ENCODE peak calls at places on chromosome 13, in five cellular contexts. B is HepG2, D is lower lobe of right lung, J is adrenal gland, T is astrocyte. H is an unnamed sample.

GRCh38 chr13:27037171-27037570 is 134.4 kb downstream of the USP12 start:
- DNase-seq in J (no peak), B (no peak), T (no peak), D (no peak), H (no peak)

GRCh38 chr13:65926750-65927171 is 1303.4 kb downstream of the PCDH9 start:
- DNase-seq in T (no peak), B (peak; percentile 2), J (no peak), D (no peak), H (no peak)

GRCh38 chr13:73702419-73703071 is 431.7 kb downstream of the KLF12 start:
- DNase-seq in B (no peak), D (no peak), J (no peak), T (no peak), H (no peak)

GRCh38 chr13:105655046-105655445 is 880.4 kb downstream of the EFNB2 start:
- DNase-seq in D (no peak), T (peak; percentile 79), J (no peak), B (no peak), H (peak; percentile 14)

GRCh38 chr13:90721937-90722336 is 625.5 kb upstream of the MIR17HG start:
- DNase-seq in J (no peak), B (no peak), D (no peak), T (no peak), H (no peak)

GRCh38 chr13:48595330-48596127 is 58.2 kb upstream of the CYSLTR2 start:
- DNase-seq in B (peak; percentile 79), D (no peak), T (peak; percentile 51), J (peak; percentile 76), H (peak; percentile 37)

GRCh38 chr13:110799246-110800236 is 86.0 kb downstream of the ING1 start:
- DNase-seq in J (peak; percentile 40), D (no peak), T (peak; percentile 82), B (no peak), H (peak; percentile 69)

GRCh38 chr13:51821666-51822065 is 17.7 kb upstream of the DHRS12 start:
- DNase-seq in J (no peak), D (no peak), B (no peak), T (no peak), H (no peak)

GRCh38 chr13:36357692-36358091 is 11.5 kb upstream of the SPART start:
- DNase-seq in J (no peak), B (no peak), T (peak; percentile 80), D (no peak), H (no peak)

GRCh38 chr13:90416938-90417337 is 930.5 kb upstream of the MIR17HG start:
- DNase-seq in J (no peak), D (no peak), T (peak; percentile 46), B (no peak), H (no peak)

GRCh38 chr13:112760440-112760839 is 70.6 kb downstream of the ATP11A start:
- DNase-seq in D (no peak), J (no peak), B (no peak), T (peak; percentile 37), H (no peak)
- TF ChIP-seq CTCF in D (no peak), J (no peak), B (no peak), T (no peak), H (no peak)

DNA sequence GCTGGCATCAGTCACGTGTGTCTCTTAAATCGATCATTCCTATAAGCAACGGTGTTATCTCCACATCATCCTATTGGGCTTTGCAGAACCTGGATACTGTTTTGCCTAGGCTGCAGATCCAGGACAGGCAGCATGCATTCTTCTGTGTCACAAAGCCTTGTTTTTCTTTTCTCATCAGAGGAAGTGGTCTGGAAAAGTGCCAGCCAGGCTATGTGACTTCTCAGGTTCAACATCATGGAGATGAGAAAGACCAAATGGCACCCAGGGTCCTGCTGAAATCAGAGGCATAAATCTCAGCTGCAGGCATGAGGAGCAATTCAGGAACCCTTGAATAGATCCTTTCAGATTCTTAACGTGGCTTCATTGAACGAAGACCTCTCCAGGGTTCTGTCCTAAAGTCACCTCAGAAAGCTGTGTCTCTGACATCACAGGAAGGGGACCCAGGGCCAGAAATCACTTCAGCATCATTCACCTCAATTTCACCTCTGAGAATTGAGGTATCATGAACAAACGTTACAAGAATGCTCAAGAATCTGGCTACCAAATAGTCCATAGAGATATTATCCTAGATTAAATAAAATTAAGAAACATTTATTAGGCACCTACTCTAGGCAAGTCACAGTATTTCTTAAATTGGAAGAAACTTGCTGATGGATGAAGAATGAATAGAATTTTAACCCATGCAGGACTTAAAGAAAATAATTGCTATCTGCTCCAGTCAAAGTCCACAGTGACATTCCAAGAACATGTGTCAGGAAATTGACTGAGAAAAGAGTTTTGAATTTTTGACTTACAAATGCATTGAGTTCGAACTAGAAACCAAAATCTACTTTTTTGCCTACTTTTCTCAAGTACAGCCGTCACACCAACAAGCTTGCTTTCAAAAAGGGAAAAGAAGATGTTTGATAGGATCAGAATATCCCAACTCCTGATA is 124.1 kb downstream of the COG6 start:
- DNase-seq in J (no peak), D (no peak), B (no peak), T (peak; percentile 47), H (no peak)
- H3K4me3 ChIP-seq in J (no peak overlapping the region), D (no peak overlapping the region), B (no peak overlapping the region), T (no peak overlapping the region), H (no peak overlapping the region)

GRCh38 chr13:96822900-96823299 is 171.4 kb downstream of the OXGR1 start:
- DNase-seq in J (no peak), T (no peak), B (peak; percentile 50), D (no peak), H (no peak)
- TF ChIP-seq CTCF in J (no peak), T (no peak), B (peak; percentile 83), D (peak; percentile 33), H (no peak)

GRCh38 chr13:98478134-98479129 is 98.5 kb downstream of the STK24 start:
- DNase-seq in J (no peak), T (peak; percentile 84), B (no peak), D (no peak), H (no peak)

GRCh38 chr13:98474761-98475160 is 102.1 kb downstream of the STK24 start:
- DNase-seq in B (no peak), T (no peak), J (no peak), D (no peak), H (no peak)

GRCh38 chr13:98476106-98476505 is 100.8 kb downstream of the STK24 start:
- DNase-seq in T (no peak), B (no peak), D (no peak), J (no peak), H (no peak)

GRCh38 chr13:98475521-98475920 is 101.4 kb downstream of the STK24 start:
- DNase-seq in J (no peak), B (no peak), T (no peak), D (peak; percentile 75), H (no peak)

DNA sequence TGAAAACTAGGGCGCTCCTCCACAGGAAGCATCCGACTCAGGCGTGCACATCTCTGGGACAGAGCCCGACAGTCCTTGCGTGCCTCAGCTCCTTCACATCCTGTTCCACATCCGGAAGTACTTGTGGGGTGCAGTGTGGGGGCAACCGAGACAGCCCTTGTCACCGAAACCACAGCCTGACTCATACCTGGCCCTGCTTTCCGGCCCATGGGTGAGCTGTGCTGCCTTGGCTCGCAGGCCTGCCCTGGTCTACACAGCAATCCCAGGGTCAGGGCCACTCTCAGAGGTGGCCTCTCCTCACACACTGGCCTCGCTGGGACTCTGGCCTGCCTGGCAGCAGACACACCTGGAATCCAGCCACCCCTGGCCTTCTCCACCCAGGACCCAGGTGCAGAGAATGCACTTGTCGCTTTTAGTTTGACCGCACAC is 100.4 kb downstream of the STK24 start:
- DNase-seq in J (peak; percentile 62), T (peak; percentile 94), D (peak; percentile 71), B (no peak), H (peak; percentile 71)
- H3K4me3 ChIP-seq in J (no peak overlapping the region), T (no peak overlapping the region), D (no peak overlapping the region), B (no peak overlapping the region), H (no peak overlapping the region)

GRCh38 chr13:75761373-75761772 is 125.2 kb downstream of the LMO7 start:
- DNase-seq in D (no peak), J (no peak), T (no peak), B (no peak), H (no peak)

GRCh38 chr13:75759531-75759930 is 123.4 kb downstream of the LMO7 start:
- DNase-seq in D (no peak), T (no peak), J (no peak), B (peak; percentile 34), H (no peak)

GRCh38 chr13:75760182-75760981 is 124.3 kb downstream of the LMO7 start:
- DNase-seq in T (peak; percentile 26), J (no peak), B (peak; percentile 98), D (peak; percentile 61), H (no peak)

GRCh38 chr13:75754936-75755335 is 118.8 kb downstream of the LMO7 start:
- DNase-seq in J (no peak), B (no peak), D (no peak), T (no peak), H (no peak)

DNA sequence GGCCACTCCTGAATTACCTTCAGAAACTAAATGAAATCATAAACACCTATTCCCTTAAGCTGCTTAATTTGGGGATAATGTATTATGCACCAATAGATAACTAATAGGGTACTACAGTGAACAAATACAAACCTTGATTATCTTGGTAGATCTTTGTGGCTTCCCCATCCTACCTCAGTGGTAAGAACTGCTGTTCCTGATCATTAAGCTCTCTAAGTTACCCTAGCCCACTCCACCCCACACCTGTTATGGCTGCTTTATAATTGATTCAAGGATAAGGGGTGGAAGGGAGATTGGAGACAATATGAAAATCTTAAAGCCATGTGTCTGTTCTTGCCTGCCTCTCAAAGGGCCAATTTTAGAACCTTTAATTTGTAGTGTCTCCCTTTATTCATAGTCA is 121.2 kb downstream of the LMO7 start:
- DNase-seq in B (no peak), J (no peak), D (no peak), T (no peak), H (no peak)
- TF ChIP-seq CTCF in B (no peak), J (no peak), D (no peak), T (no peak), H (no peak)

GRCh38 chr13:34165158-34165557 is 347.2 kb downstream of the RFC3 start:
- DNase-seq in D (no peak), B (no peak), J (no peak), T (no peak), H (no peak)
- H3K4me3 ChIP-seq in D (no peak overlapping the region), B (no peak overlapping the region), J (no peak overlapping the region), T (no peak overlapping the region), H (no peak overlapping the region)

DNA sequence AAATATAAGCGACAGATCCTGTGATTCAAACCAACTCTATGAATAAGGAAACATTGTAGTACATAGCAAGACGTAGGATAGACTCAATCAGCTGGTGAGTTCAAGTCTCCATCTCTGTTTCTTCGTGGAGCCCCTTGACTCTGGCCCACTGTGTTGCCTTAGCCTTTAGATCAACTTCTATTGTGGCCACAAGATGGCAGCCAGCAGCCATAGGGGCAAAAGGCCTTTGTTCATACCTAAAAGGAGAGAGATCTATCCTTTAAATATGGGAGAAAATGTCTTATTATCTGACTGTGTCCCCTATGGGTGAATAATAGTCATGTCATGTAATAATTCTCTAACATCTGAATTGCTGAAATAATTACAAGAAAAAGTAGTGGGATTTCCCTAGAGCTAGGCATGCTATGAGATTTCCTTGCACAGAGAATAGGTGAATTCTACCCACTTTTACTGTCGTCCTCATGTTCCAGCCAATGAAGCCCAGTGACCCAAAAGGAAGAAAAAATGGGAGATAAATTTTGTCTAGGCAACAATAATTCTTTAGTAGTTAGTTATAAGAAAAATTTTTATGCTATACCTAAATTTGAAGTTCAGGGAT is 129.4 kb downstream of the PCDH20 start:
- DNase-seq in T (no peak), D (no peak), B (peak; percentile 2), J (no peak), H (no peak)
- TF ChIP-seq CTCF in T (no peak), D (no peak), B (peak; percentile 51), J (peak; percentile 9), H (no peak)

GRCh38 chr13:101416181-101417042 is at the start of gene NALCN:
- DNase-seq in B (no peak), D (peak; percentile 41), T (peak; percentile 14), J (no peak), H (no peak)
- H3K4me3 ChIP-seq in B (no peak within 1 kb of the TSS), D (peak within 1 kb of the TSS; percentile 55), T (peak within 1 kb of the TSS; percentile 67), J (peak within 1 kb of the TSS; percentile 26), H (peak within 1 kb of the TSS; percentile 58)